ENCODE peak calls at places on chromosomes 4 and X, in ten cellular contexts. P is brain microvascular endothelial cell, N is stomach, J is hepatocyte, Z is left lung, T is neural progenitor cell, H is PC-3, Q is HepG2, V is choroid plexus epithelial cell, U is Karpas-422. X is an unnamed sample.

GRCh38 chrX:10634681-10635161 is 14.3 kb upstream of the MID1 start:
- DNase-seq in Z (no peak), U (peak), N (no peak), J (no peak), P (peak), V (peak), H (peak), T (no peak), Q (no peak), X (peak)

GRCh38 chr4:8732681-8733243 is 138.9 kb downstream of the HMX1 start:
- DNase-seq in V (no peak), U (no peak), H (no peak), J (no peak), P (no peak), N (peak), Q (no peak), Z (no peak), T (no peak), X (no peak)

GRCh38 chr4:37524267-37524666 is 161.9 kb downstream of the RELL1 start:
- DNase-seq in N (no peak), J (no peak), H (no peak), P (no peak), V (no peak), Q (no peak), T (no peak), U (peak), Z (no peak), X (no peak)

GRCh38 chr4:166816901-166817300 is 417.4 kb downstream of the SPOCK3 start:
- DNase-seq in U (no peak), P (no peak), H (no peak), V (peak), N (no peak), Q (no peak), T (no peak), Z (no peak), J (peak), X (no peak)

GRCh38 chr4:154908168-154908567 is 127.1 kb downstream of the RBM46 start:
- DNase-seq in N (no peak), H (peak), V (no peak), P (no peak), T (no peak), J (peak), Q (no peak), Z (no peak), U (no peak), X (peak)

GRCh38 chr4:21901831-21902230 is 46.7 kb downstream of the KCNIP4 start:
- DNase-seq in J (no peak), H (peak), Z (no peak), N (no peak), P (peak), U (no peak), Q (no peak), T (no peak), V (peak), X (peak)

GRCh38 chr4:168167714-168168284 is 75.5 kb downstream of the ANXA10 start:
- DNase-seq in H (peak), V (peak), Z (no peak), J (peak), T (no peak), P (no peak), U (no peak), N (no peak), Q (no peak), X (peak)

GRCh38 chrX:3348191-3348590 is 1.7 kb upstream of the MXRA5 start:
- DNase-seq in U (no peak), N (no peak), V (no peak), J (no peak), P (no peak), H (no peak), T (no peak), Z (no peak), Q (no peak), X (no peak)

GRCh38 chrX:10173331-10173900 is 16.6 kb downstream of the CLCN4 start:
- DNase-seq in Q (no peak), P (peak), Z (no peak), N (peak), T (peak), J (peak), H (no peak), V (peak), U (no peak), X (peak)

GRCh38 chr4:6472387-6473263 is at the start of gene PPP2R2C:
- DNase-seq in U (no peak), N (no peak), T (peak), Z (peak), H (peak), Q (no peak), P (no peak), J (no peak), V (no peak), X (no peak)

GRCh38 chr4:41436365-41437263 is 101.3 kb upstream of the LIMCH1 start:
- DNase-seq in T (no peak), H (no peak), V (no peak), Q (no peak), N (no peak), J (no peak), U (no peak), P (no peak), Z (no peak), X (no peak)

GRCh38 chrX:147485207-147485606 is 426.5 kb upstream of the FMR1 start:
- DNase-seq in U (no peak), H (no peak), N (no peak), Q (no peak), P (no peak), Z (peak), T (no peak), V (no peak), J (no peak), X (no peak)

GRCh38 chrX:52349681-52350080 is 19.1 kb upstream of the XAGE2 start:
- DNase-seq in Z (no peak), P (no peak), H (no peak), T (no peak), U (no peak), Q (no peak), J (no peak), V (no peak), N (no peak), X (no peak)

GRCh38 chr4:145195167-145195952 is 15.0 kb upstream of the OTUD4 start:
- DNase-seq in Z (no peak), J (peak), V (no peak), Q (no peak), T (no peak), N (no peak), H (peak), P (no peak), U (peak), X (no peak)

GRCh38 chr4:89307446-89308160 is at the start of gene GPRIN3:
- DNase-seq in U (no peak), T (peak), N (peak), Q (no peak), H (no peak), V (no peak), J (peak), Z (peak), P (peak), X (peak)

GRCh38 chrX:81120936-81121351 is 80.8 kb downstream of the HMGN5 start:
- DNase-seq in H (peak), N (peak), J (peak), P (peak), V (peak), U (peak), T (peak), Z (no peak), Q (peak), X (peak)

GRCh38 chrX:13721819-13722527 is 12.4 kb downstream of the TRAPPC2 start:
- DNase-seq in N (no peak), U (peak), J (peak), H (peak), P (peak), Z (no peak), Q (no peak), T (no peak), V (peak), X (peak)

GRCh38 chrX:104013606-104014005 is at the start of gene H2BW1:
- DNase-seq in J (no peak), P (no peak), H (no peak), Q (no peak), U (no peak), Z (no peak), N (no peak), T (no peak), V (no peak), X (no peak)

GRCh38 chrX:118254611-118255010 is 91.3 kb upstream of the WDR44 start:
- DNase-seq in J (peak), V (peak), U (peak), N (peak), H (peak), Q (peak), T (peak), P (peak), Z (no peak), X (peak)

GRCh38 chr4:2061208-2062131 is 2.3 kb downstream of the NAT8L start:
- DNase-seq in H (no peak), U (no peak), Z (peak), V (no peak), P (no peak), Q (no peak), N (no peak), T (no peak), J (no peak), X (no peak)

GRCh38 chr4:73341454-73341853 is 62.6 kb upstream of the ALB start:
- DNase-seq in H (peak), Z (no peak), Q (peak), J (peak), N (peak), P (peak), V (peak), U (peak), T (peak), X (peak)

GRCh38 chr4:2939383-2940243 is 23.6 kb downstream of the NOP14 start:
- DNase-seq in J (no peak), Q (no peak), U (no peak), N (peak), P (no peak), Z (no peak), T (no peak), H (no peak), V (no peak), X (no peak)

GRCh38 chr4:41538017-41538733 is at the start of gene LIMCH1:
- DNase-seq in Q (no peak), T (peak), U (no peak), J (no peak), Z (peak), H (peak), P (no peak), V (no peak), N (no peak), X (no peak)

GRCh38 chr4:37541956-37542355 is 144.2 kb downstream of the RELL1 start:
- DNase-seq in H (no peak), N (no peak), U (peak), V (no peak), P (no peak), Z (no peak), T (no peak), J (no peak), Q (no peak), X (no peak)

GRCh38 chrX:153829799-153830631 is at the start of gene PDZD4:
- DNase-seq in N (no peak), Z (no peak), U (no peak), Q (no peak), H (no peak), J (no peak), V (no peak), P (no peak), T (peak), X (no peak)

GRCh38 chr4:86542319-86543027 is 51.6 kb upstream of the PTPN13 start:
- DNase-seq in J (no peak), Q (no peak), Z (no peak), H (no peak), U (no peak), T (peak), P (no peak), V (no peak), N (no peak), X (no peak)

GRCh38 chr4:100981447-100982204 is 365.7 kb downstream of the PPP3CA start:
- DNase-seq in H (no peak), N (no peak), T (no peak), P (no peak), J (peak), V (peak), Q (no peak), Z (no peak), U (no peak), X (peak)

DNA sequence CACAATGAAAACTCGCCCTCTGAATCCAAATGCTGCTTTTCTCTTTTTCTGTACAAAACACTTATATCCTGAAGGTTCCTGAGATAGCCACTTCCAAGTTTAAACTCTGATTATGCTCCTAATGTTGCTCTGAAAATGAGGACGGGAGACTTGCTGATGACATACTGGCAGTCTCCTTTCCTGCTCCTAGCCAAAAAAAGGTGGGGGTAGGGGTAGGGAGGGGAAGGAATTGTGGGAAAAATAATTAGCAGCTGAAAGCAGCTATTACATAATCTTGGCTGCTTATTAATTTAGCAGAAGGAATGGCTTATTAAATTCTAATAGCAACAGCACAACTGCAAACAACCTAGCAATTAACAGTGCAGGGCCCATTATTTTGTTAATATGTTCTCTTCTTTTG is 2.0 kb upstream of the AP1S2 start:
- DNase-seq in Z (no peak), N (no peak), V (no peak), J (no peak), H (no peak), P (no peak), U (no peak), Q (no peak), T (no peak), X (no peak)
- H3K4me3 ChIP-seq in Z (no peak), N (no peak), V (no peak), J (no peak), H (no peak), P (no peak), U (peak), Q (no peak), T (peak), X (no peak)

DNA sequence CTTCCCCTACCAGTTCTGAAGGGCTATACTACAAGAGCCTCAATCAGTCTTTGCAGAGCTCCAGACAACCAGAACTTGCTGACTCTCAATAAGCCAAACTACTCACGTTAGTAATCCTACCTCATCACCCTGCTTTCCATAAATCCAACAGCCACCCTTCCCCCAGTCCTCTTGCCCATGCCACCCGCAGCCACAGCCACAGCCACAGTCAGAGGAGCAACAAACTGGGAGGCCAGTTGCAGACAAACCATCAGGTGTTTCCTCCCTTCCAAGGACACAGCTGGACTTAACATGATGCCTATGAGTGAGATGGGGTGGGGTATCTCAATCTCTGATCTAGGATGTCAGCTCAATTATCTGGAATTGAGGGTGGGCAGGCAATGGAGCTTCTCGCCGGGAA is 1.0 kb downstream of the GABRA3 start:
- DNase-seq in P (no peak), Z (no peak), U (no peak), Q (no peak), N (no peak), H (no peak), J (no peak), V (no peak), T (no peak), X (no peak)
- H3K4me3 ChIP-seq in P (no peak), Z (no peak), U (no peak), Q (no peak), N (no peak), H (no peak), J (no peak), V (no peak), T (peak), X (no peak)

DNA sequence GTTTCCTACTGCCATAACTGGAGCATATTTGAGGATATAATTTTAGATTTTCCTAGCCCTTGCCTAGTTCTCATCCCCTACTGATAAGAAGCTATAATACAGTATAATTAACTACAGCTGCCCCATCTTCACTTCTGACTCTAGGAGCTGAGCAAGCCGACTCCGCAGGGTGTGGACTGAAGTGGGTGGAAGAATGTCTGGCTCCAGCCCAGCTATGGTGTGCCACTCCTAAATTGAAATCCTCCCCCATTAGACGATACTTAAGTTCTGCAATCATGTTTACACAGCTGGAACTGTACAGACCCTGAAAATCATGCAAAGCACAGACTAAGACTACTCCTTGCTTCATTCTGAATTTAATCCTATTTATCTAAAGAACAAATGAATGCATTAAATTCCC is 93.1 kb downstream of the PCDH19 start:
- DNase-seq in T (no peak), N (no peak), Z (peak), V (no peak), Q (no peak), H (no peak), U (no peak), J (no peak), P (no peak), X (peak)
- H3K4me3 ChIP-seq in T (no peak), N (no peak), Z (no peak), V (no peak), Q (no peak), H (no peak), U (no peak), J (no peak), P (no peak), X (no peak)

GRCh38 chr4:718460-718859 is 12.8 kb downstream of the PCGF3 start:
- DNase-seq in Z (no peak), V (no peak), N (no peak), Q (no peak), T (no peak), P (no peak), H (no peak), U (no peak), J (no peak), X (no peak)

GRCh38 chr4:717601-718320 is 12.1 kb downstream of the PCGF3 start:
- DNase-seq in N (no peak), Q (no peak), Z (peak), P (no peak), V (no peak), U (no peak), J (no peak), T (no peak), H (no peak), X (no peak)

GRCh38 chr4:721261-722171 is 15.9 kb downstream of the PCGF3 start:
- DNase-seq in P (no peak), Z (peak), U (no peak), H (no peak), Q (no peak), V (no peak), N (no peak), J (no peak), T (no peak), X (no peak)

GRCh38 chr4:722181-722725 is 16.6 kb downstream of the PCGF3 start:
- DNase-seq in Q (no peak), N (no peak), P (no peak), H (no peak), J (no peak), T (no peak), Z (peak), U (no peak), V (no peak), X (no peak)

GRCh38 chr4:720111-720860 is 14.7 kb downstream of the PCGF3 start:
- DNase-seq in Q (no peak), P (no peak), U (no peak), J (no peak), Z (no peak), N (no peak), V (no peak), H (no peak), T (no peak), X (no peak)
- H3K4me3 ChIP-seq in Q (no peak), P (no peak), U (no peak), J (no peak), Z (no peak), N (no peak), V (no peak), H (no peak), T (no peak), X (no peak)

GRCh38 chr4:120144634-120145033 is 78.0 kb upstream of the MAD2L1 start:
- DNase-seq in T (no peak), Z (no peak), N (no peak), V (no peak), J (no peak), H (no peak), U (no peak), P (no peak), Q (no peak), X (no peak)

GRCh38 chr4:120139392-120139791 is 72.7 kb upstream of the MAD2L1 start:
- DNase-seq in T (no peak), Z (no peak), U (no peak), J (no peak), Q (no peak), V (no peak), H (no peak), N (no peak), P (no peak), X (no peak)
- H3K4me3 ChIP-seq in T (no peak), Z (no peak), U (no peak), J (no peak), Q (no peak), V (no peak), H (no peak), N (no peak), P (no peak), X (no peak)

DNA sequence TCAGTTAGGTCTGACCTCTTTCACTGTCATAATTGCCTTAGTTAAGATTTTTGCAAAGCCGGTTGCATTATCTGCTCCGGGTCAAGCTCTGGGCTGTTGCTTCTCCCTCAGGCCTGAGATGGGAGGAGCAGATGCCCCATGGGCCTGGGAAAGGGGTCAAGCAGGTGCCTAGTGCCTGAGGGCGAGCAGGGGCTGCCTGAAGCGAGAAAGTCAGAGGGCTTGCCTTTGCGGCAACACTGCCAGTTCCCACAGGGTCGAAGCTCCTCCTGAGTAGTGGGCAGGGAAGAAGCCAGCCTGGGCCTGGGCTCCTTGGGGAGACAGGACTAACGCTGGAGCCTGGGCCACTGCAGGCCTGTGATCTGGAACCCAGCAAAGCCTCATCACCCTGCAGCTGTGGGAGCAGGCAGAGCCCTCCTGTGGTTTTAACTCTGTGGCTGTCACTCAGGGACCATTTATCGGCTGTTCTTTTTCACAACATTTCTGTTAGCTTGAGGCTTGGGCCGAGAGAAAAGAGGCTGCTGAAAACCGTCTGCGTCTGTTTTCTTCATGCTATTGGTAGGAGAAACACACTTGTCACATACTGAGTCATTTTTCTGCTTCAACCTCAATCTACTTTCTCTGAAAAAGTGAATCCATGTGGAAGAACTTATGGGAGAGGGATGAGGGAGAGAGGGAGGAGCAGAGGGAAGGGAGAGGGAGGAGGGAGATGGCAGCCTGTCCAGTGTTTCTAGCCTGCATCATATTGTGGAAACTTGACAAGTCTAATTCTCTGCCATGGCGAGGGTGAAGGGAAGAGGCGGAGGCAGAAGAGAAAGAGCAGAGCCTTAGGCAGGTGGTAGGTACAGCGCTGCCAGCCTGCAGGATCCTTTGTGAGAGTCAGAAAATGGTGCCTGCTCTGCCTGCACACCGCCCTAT is 68.4 kb downstream of the RHOH start:
- DNase-seq in T (peak), J (peak), Q (no peak), Z (no peak), P (peak), H (no peak), U (no peak), V (peak), N (peak), X (peak)
- H3K4me3 ChIP-seq in T (no peak), J (no peak), Q (no peak), Z (no peak), P (no peak), H (no peak), U (no peak), V (no peak), N (no peak), X (no peak)

X was measured in astrocyte of the spinal cord.